ENCODE peak calls at places on chromosome 14, in nine cellular contexts. One of them, this sample, is unnamed.

GRCh38 chr14:104096751-104097700 is 11.5 kb downstream of the ASPG start:
- DNase-seq in A549: no peak
- DNase-seq in GM12865: no peak
- DNase-seq in tibial artery: no peak
- DNase-seq in B cell: no peak
- DNase-seq in MCF 10A: no peak
- DNase-seq in endothelial cell: peak
- DNase-seq in AG09309: no peak
- DNase-seq in ascending aorta: no peak
- DNase-seq in this sample: peak

GRCh38 chr14:88993946-88994345 is 169.5 kb downstream of the TTC8 start:
- DNase-seq in A549: peak
- DNase-seq in GM12865: no peak
- DNase-seq in tibial artery: no peak
- DNase-seq in B cell: no peak
- DNase-seq in MCF 10A: peak
- DNase-seq in endothelial cell: no peak
- DNase-seq in AG09309: no peak
- DNase-seq in ascending aorta: no peak
- DNase-seq in this sample: no peak

GRCh38 chr14:54350196-54350595 is 46.6 kb upstream of the CDKN3 start:
- DNase-seq in A549: no peak
- DNase-seq in GM12865: no peak
- DNase-seq in tibial artery: no peak
- DNase-seq in B cell: no peak
- DNase-seq in MCF 10A: no peak
- DNase-seq in endothelial cell: no peak
- DNase-seq in AG09309: no peak
- DNase-seq in ascending aorta: no peak
- DNase-seq in this sample: no peak

GRCh38 chr14:76919811-76920571 is 93.8 kb downstream of the LRRC74A start:
- DNase-seq in A549: no peak
- DNase-seq in GM12865: no peak
- DNase-seq in tibial artery: peak
- DNase-seq in B cell: no peak
- DNase-seq in MCF 10A: no peak
- DNase-seq in endothelial cell: no peak
- DNase-seq in AG09309: no peak
- DNase-seq in ascending aorta: no peak
- DNase-seq in this sample: no peak

GRCh38 chr14:89504602-89505320 is 87.7 kb upstream of the FOXN3 start:
- DNase-seq in A549: no peak
- DNase-seq in GM12865: peak
- DNase-seq in tibial artery: no peak
- DNase-seq in B cell: no peak
- DNase-seq in MCF 10A: no peak
- DNase-seq in endothelial cell: no peak
- DNase-seq in AG09309: peak
- DNase-seq in ascending aorta: no peak
- DNase-seq in this sample: no peak

GRCh38 chr14:85417396-85417795 is 112.5 kb upstream of the FLRT2 start:
- DNase-seq in A549: no peak
- DNase-seq in GM12865: no peak
- DNase-seq in tibial artery: no peak
- DNase-seq in B cell: no peak
- DNase-seq in MCF 10A: no peak
- DNase-seq in endothelial cell: no peak
- DNase-seq in AG09309: no peak
- DNase-seq in ascending aorta: no peak
- DNase-seq in this sample: no peak

GRCh38 chr14:56333361-56334279 is 215.4 kb downstream of the PELI2 start:
- DNase-seq in A549: peak
- DNase-seq in GM12865: no peak
- DNase-seq in tibial artery: no peak
- DNase-seq in B cell: no peak
- DNase-seq in MCF 10A: peak
- DNase-seq in endothelial cell: no peak
- DNase-seq in AG09309: no peak
- DNase-seq in ascending aorta: no peak
- DNase-seq in this sample: no peak

GRCh38 chr14:50036637-50037036 is 79.7 kb downstream of the VCPKMT start:
- DNase-seq in A549: no peak
- DNase-seq in GM12865: no peak
- DNase-seq in tibial artery: no peak
- DNase-seq in B cell: no peak
- DNase-seq in MCF 10A: no peak
- DNase-seq in endothelial cell: no peak
- DNase-seq in AG09309: no peak
- DNase-seq in ascending aorta: no peak
- DNase-seq in this sample: no peak

DNA sequence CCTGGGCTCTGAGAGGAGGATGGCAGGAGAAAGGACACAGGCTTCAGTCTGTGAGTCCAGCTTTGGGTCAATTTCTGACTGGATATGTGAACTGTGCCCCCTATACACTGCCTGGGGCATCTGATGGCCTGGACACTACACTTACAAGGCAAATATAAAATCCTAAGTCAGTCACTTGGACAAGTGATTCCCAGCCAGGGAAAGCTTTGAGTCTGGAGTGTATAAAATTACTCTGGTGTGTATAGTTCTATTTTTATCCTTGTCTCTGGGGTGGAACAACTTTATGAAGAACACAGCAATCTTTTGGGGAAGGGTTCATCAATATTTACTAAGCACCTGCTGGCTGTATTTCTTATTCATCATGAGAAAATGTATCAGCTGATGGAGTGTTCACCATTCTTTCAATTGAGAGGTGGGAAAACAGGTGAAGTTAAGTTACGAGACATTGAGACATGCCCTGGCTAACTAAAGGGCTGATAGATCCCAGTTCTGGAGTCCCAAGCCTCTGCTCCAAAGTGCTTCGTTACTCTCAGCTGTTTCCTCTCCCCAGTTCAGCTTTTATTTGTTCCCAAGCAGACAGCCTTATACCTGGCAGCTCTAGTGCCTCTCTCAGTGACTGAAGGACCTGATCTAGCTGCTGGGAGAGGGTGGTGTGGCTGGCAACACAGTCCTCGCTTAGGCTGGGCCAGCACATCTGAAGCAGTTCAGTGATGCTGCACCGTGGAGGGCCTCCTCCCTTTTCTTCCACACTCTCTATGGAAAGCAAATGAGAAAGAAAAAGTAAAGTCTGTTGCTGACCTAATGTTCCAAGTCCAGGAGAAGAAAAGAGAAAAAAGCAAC is 30.9 kb downstream of the ZFYVE26 start:
- DNase-seq in A549: no peak
- DNase-seq in GM12865: no peak
- DNase-seq in tibial artery: no peak
- DNase-seq in B cell: no peak
- DNase-seq in MCF 10A: no peak
- DNase-seq in endothelial cell: no peak
- DNase-seq in AG09309: no peak
- DNase-seq in ascending aorta: no peak
- DNase-seq in this sample: no peak
- TF ChIP-seq CTCF in A549: no peak
- TF ChIP-seq CTCF in GM12865: no peak
- TF ChIP-seq CTCF in tibial artery: no peak
- TF ChIP-seq CTCF in B cell: no peak
- TF ChIP-seq CTCF in MCF 10A: no peak
- TF ChIP-seq CTCF in endothelial cell: no peak
- TF ChIP-seq CTCF in AG09309: no peak
- TF ChIP-seq CTCF in ascending aorta: no peak
- TF ChIP-seq CTCF in this sample: no peak

DNA sequence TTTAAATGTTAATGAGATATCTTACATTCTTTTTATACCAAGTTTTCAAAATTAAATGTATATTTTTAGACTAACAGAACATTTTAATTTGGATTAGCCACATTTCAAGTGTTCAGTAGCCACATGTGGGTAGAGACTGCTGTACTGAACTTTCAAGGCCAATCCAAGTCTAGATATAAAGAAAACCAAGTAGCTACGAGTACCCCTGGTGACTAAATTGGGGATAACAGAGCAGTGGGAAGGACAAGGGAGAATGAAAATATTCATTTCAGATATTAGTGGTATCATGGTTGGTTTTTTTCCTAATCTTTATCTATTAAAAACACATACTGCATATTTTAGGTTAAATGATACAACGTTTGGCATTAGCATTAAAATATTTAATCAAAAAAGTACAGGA is 69.4 kb upstream of the RHOJ start:
- DNase-seq in A549: no peak
- DNase-seq in GM12865: no peak
- DNase-seq in tibial artery: no peak
- DNase-seq in B cell: no peak
- DNase-seq in MCF 10A: peak
- DNase-seq in endothelial cell: no peak
- DNase-seq in AG09309: no peak
- DNase-seq in ascending aorta: no peak
- DNase-seq in this sample: no peak
- TF ChIP-seq CTCF in A549: no peak
- TF ChIP-seq CTCF in GM12865: no peak
- TF ChIP-seq CTCF in tibial artery: no peak
- TF ChIP-seq CTCF in B cell: no peak
- TF ChIP-seq CTCF in MCF 10A: peak
- TF ChIP-seq CTCF in endothelial cell: peak
- TF ChIP-seq CTCF in AG09309: no peak
- TF ChIP-seq CTCF in ascending aorta: no peak
- TF ChIP-seq CTCF in this sample: peak

GRCh38 chr14:39582028-39582654 is 149.9 kb upstream of the FBXO33 start:
- DNase-seq in A549: no peak
- DNase-seq in GM12865: peak
- DNase-seq in tibial artery: no peak
- DNase-seq in B cell: no peak
- DNase-seq in MCF 10A: no peak
- DNase-seq in endothelial cell: no peak
- DNase-seq in AG09309: no peak
- DNase-seq in ascending aorta: no peak
- DNase-seq in this sample: no peak

GRCh38 chr14:39576726-39577125 is 144.5 kb upstream of the FBXO33 start:
- DNase-seq in A549: no peak
- DNase-seq in GM12865: no peak
- DNase-seq in tibial artery: no peak
- DNase-seq in B cell: no peak
- DNase-seq in MCF 10A: peak
- DNase-seq in endothelial cell: no peak
- DNase-seq in AG09309: no peak
- DNase-seq in ascending aorta: no peak
- DNase-seq in this sample: no peak

GRCh38 chr14:39581474-39581873 is 149.2 kb upstream of the FBXO33 start:
- DNase-seq in A549: no peak
- DNase-seq in GM12865: peak
- DNase-seq in tibial artery: no peak
- DNase-seq in B cell: no peak
- DNase-seq in MCF 10A: peak
- DNase-seq in endothelial cell: no peak
- DNase-seq in AG09309: no peak
- DNase-seq in ascending aorta: no peak
- DNase-seq in this sample: peak

DNA sequence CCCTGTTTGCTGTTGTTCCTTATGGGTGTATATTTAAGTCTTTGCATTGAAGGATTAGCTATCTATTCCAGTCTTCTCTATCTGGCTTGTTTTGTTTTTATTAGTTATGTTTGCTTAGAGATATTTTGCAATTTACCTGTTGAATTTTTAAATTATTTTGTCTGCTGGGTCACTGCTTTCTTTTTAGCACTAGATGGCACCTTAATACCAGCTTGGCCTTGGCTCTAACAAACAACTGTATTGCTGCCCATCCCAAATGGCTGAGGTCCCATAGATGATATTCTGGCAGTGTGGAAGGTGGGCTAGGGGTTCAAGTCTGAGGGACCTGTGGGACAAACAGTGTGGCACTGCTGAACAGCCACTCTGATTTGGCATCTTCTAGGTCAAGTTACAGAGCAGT is 144.0 kb upstream of the FBXO33 start:
- DNase-seq in A549: no peak
- DNase-seq in GM12865: no peak
- DNase-seq in tibial artery: no peak
- DNase-seq in B cell: no peak
- DNase-seq in MCF 10A: no peak
- DNase-seq in endothelial cell: no peak
- DNase-seq in AG09309: no peak
- DNase-seq in ascending aorta: no peak
- DNase-seq in this sample: no peak
- TF ChIP-seq CTCF in A549: no peak
- TF ChIP-seq CTCF in GM12865: no peak
- TF ChIP-seq CTCF in tibial artery: no peak
- TF ChIP-seq CTCF in B cell: no peak
- TF ChIP-seq CTCF in MCF 10A: no peak
- TF ChIP-seq CTCF in endothelial cell: no peak
- TF ChIP-seq CTCF in AG09309: no peak
- TF ChIP-seq CTCF in ascending aorta: no peak
- TF ChIP-seq CTCF in this sample: peak

GRCh38 chr14:52377940-52378339 is 63.8 kb downstream of the PTGER2 start:
- DNase-seq in A549: no peak
- DNase-seq in GM12865: peak
- DNase-seq in tibial artery: no peak
- DNase-seq in B cell: no peak
- DNase-seq in MCF 10A: no peak
- DNase-seq in endothelial cell: no peak
- DNase-seq in AG09309: no peak
- DNase-seq in ascending aorta: no peak
- DNase-seq in this sample: peak
- TF ChIP-seq CTCF in A549: no peak
- TF ChIP-seq CTCF in GM12865: no peak
- TF ChIP-seq CTCF in tibial artery: no peak
- TF ChIP-seq CTCF in B cell: no peak
- TF ChIP-seq CTCF in MCF 10A: no peak
- TF ChIP-seq CTCF in endothelial cell: no peak
- TF ChIP-seq CTCF in AG09309: no peak
- TF ChIP-seq CTCF in ascending aorta: no peak
- TF ChIP-seq CTCF in this sample: peak

This sample was measured in OCI-LY7.